ENCODE peak calls at places on chromosomes 13 and 19, in seven cellular contexts. One of them, this sample, is unnamed.

GRCh38 chr19:28026636-28027035 is 1186.3 kb downstream of the UQCRFS1 start:
- DNase-seq in activated T-cell treated with anti-CD3 and anti-CD28 coated beads for 24 hours: no peak
- DNase-seq in iPS DF 19.7: no peak
- DNase-seq in stimulated activated naive B cell treated with anti-CD40 and anti-IgM and Interleukin-4, amounts not matched to agents 10 μg/mL and 1 μg/mL and 100 μg/mL, for 72 hours: no peak
- DNase-seq in OCI-LY7: no peak
- DNase-seq in left cardiac atrium: no peak
- DNase-seq in left ventricle myocardium inferior: no peak
- DNase-seq in this sample: no peak

GRCh38 chr13:100646030-100646673 is 28.4 kb downstream of the TMTC4 start:
- DNase-seq in activated T-cell treated with anti-CD3 and anti-CD28 coated beads for 24 hours: no peak
- DNase-seq in iPS DF 19.7: peak
- DNase-seq in stimulated activated naive B cell treated with anti-CD40 and anti-IgM and Interleukin-4, amounts not matched to agents 10 μg/mL and 1 μg/mL and 100 μg/mL, for 72 hours: no peak
- DNase-seq in OCI-LY7: no peak
- DNase-seq in left cardiac atrium: no peak
- DNase-seq in left ventricle myocardium inferior: no peak
- DNase-seq in this sample: peak

GRCh38 chr13:55815458-55816033 is 1325.2 kb upstream of the PRR20A start:
- DNase-seq in activated T-cell treated with anti-CD3 and anti-CD28 coated beads for 24 hours: no peak
- DNase-seq in iPS DF 19.7: no peak
- DNase-seq in stimulated activated naive B cell treated with anti-CD40 and anti-IgM and Interleukin-4, amounts not matched to agents 10 μg/mL and 1 μg/mL and 100 μg/mL, for 72 hours: no peak
- DNase-seq in OCI-LY7: no peak
- DNase-seq in left cardiac atrium: no peak
- DNase-seq in left ventricle myocardium inferior: no peak
- DNase-seq in this sample: no peak

GRCh38 chr19:49019242-49019932 is 2.5 kb upstream of the LHB start:
- DNase-seq in activated T-cell treated with anti-CD3 and anti-CD28 coated beads for 24 hours: peak
- DNase-seq in iPS DF 19.7: no peak
- DNase-seq in stimulated activated naive B cell treated with anti-CD40 and anti-IgM and Interleukin-4, amounts not matched to agents 10 μg/mL and 1 μg/mL and 100 μg/mL, for 72 hours: peak
- DNase-seq in OCI-LY7: peak
- DNase-seq in left cardiac atrium: peak
- DNase-seq in left ventricle myocardium inferior: peak
- DNase-seq in this sample: peak

GRCh38 chr19:43534305-43534612 is 1.3 kb downstream of the ZNF575 start:
- DNase-seq in activated T-cell treated with anti-CD3 and anti-CD28 coated beads for 24 hours: no peak
- DNase-seq in iPS DF 19.7: no peak
- DNase-seq in stimulated activated naive B cell treated with anti-CD40 and anti-IgM and Interleukin-4, amounts not matched to agents 10 μg/mL and 1 μg/mL and 100 μg/mL, for 72 hours: no peak
- DNase-seq in OCI-LY7: no peak
- DNase-seq in left cardiac atrium: no peak
- DNase-seq in left ventricle myocardium inferior: no peak
- DNase-seq in this sample: no peak

GRCh38 chr19:34224996-34225658 is 29.2 kb upstream of the GARRE1 start:
- DNase-seq in activated T-cell treated with anti-CD3 and anti-CD28 coated beads for 24 hours: no peak
- DNase-seq in iPS DF 19.7: no peak
- DNase-seq in stimulated activated naive B cell treated with anti-CD40 and anti-IgM and Interleukin-4, amounts not matched to agents 10 μg/mL and 1 μg/mL and 100 μg/mL, for 72 hours: no peak
- DNase-seq in OCI-LY7: no peak
- DNase-seq in left cardiac atrium: no peak
- DNase-seq in left ventricle myocardium inferior: no peak
- DNase-seq in this sample: no peak

GRCh38 chr13:40895207-40895606 is 105.8 kb downstream of the SLC25A15 start:
- DNase-seq in activated T-cell treated with anti-CD3 and anti-CD28 coated beads for 24 hours: no peak
- DNase-seq in iPS DF 19.7: no peak
- DNase-seq in stimulated activated naive B cell treated with anti-CD40 and anti-IgM and Interleukin-4, amounts not matched to agents 10 μg/mL and 1 μg/mL and 100 μg/mL, for 72 hours: no peak
- DNase-seq in OCI-LY7: no peak
- DNase-seq in left cardiac atrium: no peak
- DNase-seq in left ventricle myocardium inferior: no peak
- DNase-seq in this sample: no peak

GRCh38 chr19:45681391-45682015 is 10.2 kb downstream of the SNRPD2 start:
- DNase-seq in activated T-cell treated with anti-CD3 and anti-CD28 coated beads for 24 hours: peak
- DNase-seq in iPS DF 19.7: no peak
- DNase-seq in stimulated activated naive B cell treated with anti-CD40 and anti-IgM and Interleukin-4, amounts not matched to agents 10 μg/mL and 1 μg/mL and 100 μg/mL, for 72 hours: peak
- DNase-seq in OCI-LY7: peak
- DNase-seq in left cardiac atrium: peak
- DNase-seq in left ventricle myocardium inferior: peak
- DNase-seq in this sample: peak

GRCh38 chr13:99893567-99893966 is 78.0 kb downstream of the ZIC5 start:
- DNase-seq in activated T-cell treated with anti-CD3 and anti-CD28 coated beads for 24 hours: no peak
- DNase-seq in iPS DF 19.7: no peak
- DNase-seq in stimulated activated naive B cell treated with anti-CD40 and anti-IgM and Interleukin-4, amounts not matched to agents 10 μg/mL and 1 μg/mL and 100 μg/mL, for 72 hours: no peak
- DNase-seq in OCI-LY7: no peak
- DNase-seq in left cardiac atrium: no peak
- DNase-seq in left ventricle myocardium inferior: no peak
- DNase-seq in this sample: no peak

GRCh38 chr13:113864303-113864890 is 521 bp upstream of the GAS6 start:
- DNase-seq in activated T-cell treated with anti-CD3 and anti-CD28 coated beads for 24 hours: no peak
- DNase-seq in iPS DF 19.7: no peak
- DNase-seq in stimulated activated naive B cell treated with anti-CD40 and anti-IgM and Interleukin-4, amounts not matched to agents 10 μg/mL and 1 μg/mL and 100 μg/mL, for 72 hours: no peak
- DNase-seq in OCI-LY7: no peak
- DNase-seq in left cardiac atrium: peak
- DNase-seq in left ventricle myocardium inferior: no peak
- DNase-seq in this sample: no peak

GRCh38 chr13:51760592-51760991 is 43.4 kb downstream of the DHRS12 start:
- DNase-seq in activated T-cell treated with anti-CD3 and anti-CD28 coated beads for 24 hours: no peak
- DNase-seq in iPS DF 19.7: no peak
- DNase-seq in stimulated activated naive B cell treated with anti-CD40 and anti-IgM and Interleukin-4, amounts not matched to agents 10 μg/mL and 1 μg/mL and 100 μg/mL, for 72 hours: no peak
- DNase-seq in OCI-LY7: no peak
- DNase-seq in left cardiac atrium: no peak
- DNase-seq in left ventricle myocardium inferior: no peak
- DNase-seq in this sample: no peak

GRCh38 chr13:37956536-37956935 is 87.0 kb upstream of the TRPC4 start:
- DNase-seq in activated T-cell treated with anti-CD3 and anti-CD28 coated beads for 24 hours: no peak
- DNase-seq in iPS DF 19.7: no peak
- DNase-seq in stimulated activated naive B cell treated with anti-CD40 and anti-IgM and Interleukin-4, amounts not matched to agents 10 μg/mL and 1 μg/mL and 100 μg/mL, for 72 hours: no peak
- DNase-seq in OCI-LY7: no peak
- DNase-seq in left cardiac atrium: no peak
- DNase-seq in left ventricle myocardium inferior: no peak
- DNase-seq in this sample: no peak

GRCh38 chr19:33377586-33378475 is 4.3 kb downstream of the CEBPG start:
- DNase-seq in activated T-cell treated with anti-CD3 and anti-CD28 coated beads for 24 hours: no peak
- DNase-seq in iPS DF 19.7: no peak
- DNase-seq in stimulated activated naive B cell treated with anti-CD40 and anti-IgM and Interleukin-4, amounts not matched to agents 10 μg/mL and 1 μg/mL and 100 μg/mL, for 72 hours: no peak
- DNase-seq in OCI-LY7: no peak
- DNase-seq in left cardiac atrium: no peak
- DNase-seq in left ventricle myocardium inferior: no peak
- DNase-seq in this sample: no peak

GRCh38 chr13:46377554-46377953 is 9.5 kb downstream of the RUBCNL start:
- DNase-seq in activated T-cell treated with anti-CD3 and anti-CD28 coated beads for 24 hours: no peak
- DNase-seq in iPS DF 19.7: no peak
- DNase-seq in stimulated activated naive B cell treated with anti-CD40 and anti-IgM and Interleukin-4, amounts not matched to agents 10 μg/mL and 1 μg/mL and 100 μg/mL, for 72 hours: peak
- DNase-seq in OCI-LY7: peak
- DNase-seq in left cardiac atrium: no peak
- DNase-seq in left ventricle myocardium inferior: no peak
- DNase-seq in this sample: no peak

GRCh38 chr19:18435185-18435841 is 2.6 kb downstream of the ISYNA1 start:
- DNase-seq in activated T-cell treated with anti-CD3 and anti-CD28 coated beads for 24 hours: no peak
- DNase-seq in iPS DF 19.7: no peak
- DNase-seq in stimulated activated naive B cell treated with anti-CD40 and anti-IgM and Interleukin-4, amounts not matched to agents 10 μg/mL and 1 μg/mL and 100 μg/mL, for 72 hours: no peak
- DNase-seq in OCI-LY7: no peak
- DNase-seq in left cardiac atrium: no peak
- DNase-seq in left ventricle myocardium inferior: no peak
- DNase-seq in this sample: no peak

GRCh38 chr13:63840551-63841421 is 2425.1 kb upstream of the PCDH20 start:
- DNase-seq in activated T-cell treated with anti-CD3 and anti-CD28 coated beads for 24 hours: no peak
- DNase-seq in iPS DF 19.7: no peak
- DNase-seq in stimulated activated naive B cell treated with anti-CD40 and anti-IgM and Interleukin-4, amounts not matched to agents 10 μg/mL and 1 μg/mL and 100 μg/mL, for 72 hours: no peak
- DNase-seq in OCI-LY7: no peak
- DNase-seq in left cardiac atrium: no peak
- DNase-seq in left ventricle myocardium inferior: no peak
- DNase-seq in this sample: no peak

GRCh38 chr13:105436946-105437345 is 1098.5 kb downstream of the EFNB2 start:
- DNase-seq in activated T-cell treated with anti-CD3 and anti-CD28 coated beads for 24 hours: no peak
- DNase-seq in iPS DF 19.7: no peak
- DNase-seq in stimulated activated naive B cell treated with anti-CD40 and anti-IgM and Interleukin-4, amounts not matched to agents 10 μg/mL and 1 μg/mL and 100 μg/mL, for 72 hours: no peak
- DNase-seq in OCI-LY7: no peak
- DNase-seq in left cardiac atrium: no peak
- DNase-seq in left ventricle myocardium inferior: no peak
- DNase-seq in this sample: no peak

GRCh38 chr19:53992815-53993214 is 1.4 kb downstream of the CACNG6 start:
- DNase-seq in activated T-cell treated with anti-CD3 and anti-CD28 coated beads for 24 hours: no peak
- DNase-seq in iPS DF 19.7: no peak
- DNase-seq in stimulated activated naive B cell treated with anti-CD40 and anti-IgM and Interleukin-4, amounts not matched to agents 10 μg/mL and 1 μg/mL and 100 μg/mL, for 72 hours: no peak
- DNase-seq in OCI-LY7: no peak
- DNase-seq in left cardiac atrium: no peak
- DNase-seq in left ventricle myocardium inferior: no peak
- DNase-seq in this sample: no peak

GRCh38 chr19:38073806-38074685 is 150.0 kb downstream of the DPF1 start:
- DNase-seq in activated T-cell treated with anti-CD3 and anti-CD28 coated beads for 24 hours: no peak
- DNase-seq in iPS DF 19.7: no peak
- DNase-seq in stimulated activated naive B cell treated with anti-CD40 and anti-IgM and Interleukin-4, amounts not matched to agents 10 μg/mL and 1 μg/mL and 100 μg/mL, for 72 hours: no peak
- DNase-seq in OCI-LY7: no peak
- DNase-seq in left cardiac atrium: no peak
- DNase-seq in left ventricle myocardium inferior: no peak
- DNase-seq in this sample: no peak

GRCh38 chr13:62483774-62484173 is 1068.1 kb upstream of the PCDH20 start:
- DNase-seq in activated T-cell treated with anti-CD3 and anti-CD28 coated beads for 24 hours: no peak
- DNase-seq in iPS DF 19.7: no peak
- DNase-seq in stimulated activated naive B cell treated with anti-CD40 and anti-IgM and Interleukin-4, amounts not matched to agents 10 μg/mL and 1 μg/mL and 100 μg/mL, for 72 hours: no peak
- DNase-seq in OCI-LY7: no peak
- DNase-seq in left cardiac atrium: no peak
- DNase-seq in left ventricle myocardium inferior: no peak
- DNase-seq in this sample: no peak

GRCh38 chr13:48424212-48424611 is 11.3 kb upstream of the LPAR6 start:
- DNase-seq in activated T-cell treated with anti-CD3 and anti-CD28 coated beads for 24 hours: no peak
- DNase-seq in iPS DF 19.7: no peak
- DNase-seq in stimulated activated naive B cell treated with anti-CD40 and anti-IgM and Interleukin-4, amounts not matched to agents 10 μg/mL and 1 μg/mL and 100 μg/mL, for 72 hours: no peak
- DNase-seq in OCI-LY7: no peak
- DNase-seq in left cardiac atrium: no peak
- DNase-seq in left ventricle myocardium inferior: no peak
- DNase-seq in this sample: no peak

GRCh38 chr13:32752997-32753606 is 166.8 kb downstream of the PDS5B start:
- DNase-seq in activated T-cell treated with anti-CD3 and anti-CD28 coated beads for 24 hours: no peak
- DNase-seq in iPS DF 19.7: no peak
- DNase-seq in stimulated activated naive B cell treated with anti-CD40 and anti-IgM and Interleukin-4, amounts not matched to agents 10 μg/mL and 1 μg/mL and 100 μg/mL, for 72 hours: no peak
- DNase-seq in OCI-LY7: no peak
- DNase-seq in left cardiac atrium: no peak
- DNase-seq in left ventricle myocardium inferior: no peak
- DNase-seq in this sample: no peak

GRCh38 chr13:32624441-32624840 is 38.2 kb downstream of the PDS5B start:
- DNase-seq in activated T-cell treated with anti-CD3 and anti-CD28 coated beads for 24 hours: no peak
- DNase-seq in iPS DF 19.7: no peak
- DNase-seq in stimulated activated naive B cell treated with anti-CD40 and anti-IgM and Interleukin-4, amounts not matched to agents 10 μg/mL and 1 μg/mL and 100 μg/mL, for 72 hours: no peak
- DNase-seq in OCI-LY7: no peak
- DNase-seq in left cardiac atrium: no peak
- DNase-seq in left ventricle myocardium inferior: no peak
- DNase-seq in this sample: no peak

GRCh38 chr19:5452594-5453565 is 2.3 kb upstream of the ZNRF4 start:
- DNase-seq in activated T-cell treated with anti-CD3 and anti-CD28 coated beads for 24 hours: no peak
- DNase-seq in iPS DF 19.7: no peak
- DNase-seq in stimulated activated naive B cell treated with anti-CD40 and anti-IgM and Interleukin-4, amounts not matched to agents 10 μg/mL and 1 μg/mL and 100 μg/mL, for 72 hours: no peak
- DNase-seq in OCI-LY7: peak
- DNase-seq in left cardiac atrium: no peak
- DNase-seq in left ventricle myocardium inferior: no peak
- DNase-seq in this sample: no peak

GRCh38 chr19:10112037-10112751 is 701 bp downstream of the P2RY11 start:
- DNase-seq in activated T-cell treated with anti-CD3 and anti-CD28 coated beads for 24 hours: peak
- DNase-seq in iPS DF 19.7: no peak
- DNase-seq in stimulated activated naive B cell treated with anti-CD40 and anti-IgM and Interleukin-4, amounts not matched to agents 10 μg/mL and 1 μg/mL and 100 μg/mL, for 72 hours: no peak
- DNase-seq in OCI-LY7: no peak
- DNase-seq in left cardiac atrium: no peak
- DNase-seq in left ventricle myocardium inferior: no peak
- DNase-seq in this sample: no peak

GRCh38 chr13:67148219-67148583 is 81.9 kb downstream of the PCDH9 start:
- DNase-seq in activated T-cell treated with anti-CD3 and anti-CD28 coated beads for 24 hours: no peak
- DNase-seq in iPS DF 19.7: no peak
- DNase-seq in stimulated activated naive B cell treated with anti-CD40 and anti-IgM and Interleukin-4, amounts not matched to agents 10 μg/mL and 1 μg/mL and 100 μg/mL, for 72 hours: no peak
- DNase-seq in OCI-LY7: no peak
- DNase-seq in left cardiac atrium: no peak
- DNase-seq in left ventricle myocardium inferior: no peak
- DNase-seq in this sample: no peak

GRCh38 chr19:6730153-6730804 is 7.1 kb downstream of the GPR108 start:
- DNase-seq in activated T-cell treated with anti-CD3 and anti-CD28 coated beads for 24 hours: no peak
- DNase-seq in iPS DF 19.7: no peak
- DNase-seq in stimulated activated naive B cell treated with anti-CD40 and anti-IgM and Interleukin-4, amounts not matched to agents 10 μg/mL and 1 μg/mL and 100 μg/mL, for 72 hours: no peak
- DNase-seq in OCI-LY7: peak
- DNase-seq in left cardiac atrium: peak
- DNase-seq in left ventricle myocardium inferior: no peak
- DNase-seq in this sample: peak

GRCh38 chr19:1256646-1257474 is 8.5 kb downstream of the MIDN start:
- DNase-seq in activated T-cell treated with anti-CD3 and anti-CD28 coated beads for 24 hours: no peak
- DNase-seq in iPS DF 19.7: no peak
- DNase-seq in stimulated activated naive B cell treated with anti-CD40 and anti-IgM and Interleukin-4, amounts not matched to agents 10 μg/mL and 1 μg/mL and 100 μg/mL, for 72 hours: no peak
- DNase-seq in OCI-LY7: no peak
- DNase-seq in left cardiac atrium: no peak
- DNase-seq in left ventricle myocardium inferior: no peak
- DNase-seq in this sample: no peak

GRCh38 chr13:33207616-33207964 is 78.0 kb downstream of the STARD13 start:
- DNase-seq in activated T-cell treated with anti-CD3 and anti-CD28 coated beads for 24 hours: no peak
- DNase-seq in iPS DF 19.7: no peak
- DNase-seq in stimulated activated naive B cell treated with anti-CD40 and anti-IgM and Interleukin-4, amounts not matched to agents 10 μg/mL and 1 μg/mL and 100 μg/mL, for 72 hours: no peak
- DNase-seq in OCI-LY7: no peak
- DNase-seq in left cardiac atrium: no peak
- DNase-seq in left ventricle myocardium inferior: no peak
- DNase-seq in this sample: no peak

GRCh38 chr13:110250258-110250891 is 56.6 kb downstream of the COL4A1 start:
- DNase-seq in activated T-cell treated with anti-CD3 and anti-CD28 coated beads for 24 hours: no peak
- DNase-seq in iPS DF 19.7: no peak
- DNase-seq in stimulated activated naive B cell treated with anti-CD40 and anti-IgM and Interleukin-4, amounts not matched to agents 10 μg/mL and 1 μg/mL and 100 μg/mL, for 72 hours: no peak
- DNase-seq in OCI-LY7: no peak
- DNase-seq in left cardiac atrium: peak
- DNase-seq in left ventricle myocardium inferior: peak
- DNase-seq in this sample: no peak

GRCh38 chr19:39498262-39499081 is at the start of gene DLL3:
- DNase-seq in activated T-cell treated with anti-CD3 and anti-CD28 coated beads for 24 hours: no peak
- DNase-seq in iPS DF 19.7: no peak
- DNase-seq in stimulated activated naive B cell treated with anti-CD40 and anti-IgM and Interleukin-4, amounts not matched to agents 10 μg/mL and 1 μg/mL and 100 μg/mL, for 72 hours: no peak
- DNase-seq in OCI-LY7: peak
- DNase-seq in left cardiac atrium: no peak
- DNase-seq in left ventricle myocardium inferior: no peak
- DNase-seq in this sample: no peak

GRCh38 chr13:110227864-110228643 is 78.9 kb downstream of the COL4A1 start:
- DNase-seq in activated T-cell treated with anti-CD3 and anti-CD28 coated beads for 24 hours: no peak
- DNase-seq in iPS DF 19.7: no peak
- DNase-seq in stimulated activated naive B cell treated with anti-CD40 and anti-IgM and Interleukin-4, amounts not matched to agents 10 μg/mL and 1 μg/mL and 100 μg/mL, for 72 hours: no peak
- DNase-seq in OCI-LY7: no peak
- DNase-seq in left cardiac atrium: no peak
- DNase-seq in left ventricle myocardium inferior: no peak
- DNase-seq in this sample: no peak

GRCh38 chr19:47848871-47849473 is 10.1 kb upstream of the TPRX2 start:
- DNase-seq in activated T-cell treated with anti-CD3 and anti-CD28 coated beads for 24 hours: no peak
- DNase-seq in iPS DF 19.7: peak
- DNase-seq in stimulated activated naive B cell treated with anti-CD40 and anti-IgM and Interleukin-4, amounts not matched to agents 10 μg/mL and 1 μg/mL and 100 μg/mL, for 72 hours: no peak
- DNase-seq in OCI-LY7: no peak
- DNase-seq in left cardiac atrium: no peak
- DNase-seq in left ventricle myocardium inferior: no peak
- DNase-seq in this sample: no peak

GRCh38 chr13:25046985-25047660 is 48.8 kb upstream of the PABPC3 start:
- DNase-seq in activated T-cell treated with anti-CD3 and anti-CD28 coated beads for 24 hours: no peak
- DNase-seq in iPS DF 19.7: no peak
- DNase-seq in stimulated activated naive B cell treated with anti-CD40 and anti-IgM and Interleukin-4, amounts not matched to agents 10 μg/mL and 1 μg/mL and 100 μg/mL, for 72 hours: no peak
- DNase-seq in OCI-LY7: no peak
- DNase-seq in left cardiac atrium: no peak
- DNase-seq in left ventricle myocardium inferior: no peak
- DNase-seq in this sample: no peak

GRCh38 chr13:75829874-75830273 is 193.7 kb downstream of the LMO7 start:
- DNase-seq in activated T-cell treated with anti-CD3 and anti-CD28 coated beads for 24 hours: no peak
- DNase-seq in iPS DF 19.7: no peak
- DNase-seq in stimulated activated naive B cell treated with anti-CD40 and anti-IgM and Interleukin-4, amounts not matched to agents 10 μg/mL and 1 μg/mL and 100 μg/mL, for 72 hours: no peak
- DNase-seq in OCI-LY7: no peak
- DNase-seq in left cardiac atrium: no peak
- DNase-seq in left ventricle myocardium inferior: no peak
- DNase-seq in this sample: no peak